ENCODE peak calls at places on chromosomes 6 and 20, in nine cellular contexts. M, W, Q, A, G, E, T, B and J are unnamed samples.

GRCh38 chr6:16243664-16244063 is 5.3 kb downstream of the GMPR start:
- DNase-seq in W (no peak), M (no peak), E (no peak), Q (no peak), G (no peak), A (no peak), T (no peak), B (no peak), J (no peak)

GRCh38 chr20:57248132-57248797 is 18.2 kb downstream of the BMP7 start:
- DNase-seq in E (no peak), T (no peak), G (no peak), W (no peak), B (no peak), M (no peak), Q (no peak), A (no peak), J (no peak)

GRCh38 chr6:132084811-132085509 is 133.8 kb upstream of the CCN2 start:
- DNase-seq in E (no peak), T (no peak), Q (no peak), M (no peak), G (peak), B (peak), A (peak), W (no peak), J (no peak)

GRCh38 chr6:165746331-165746730 is 83.3 kb upstream of the PDE10A start:
- DNase-seq in Q (no peak), A (no peak), E (no peak), T (no peak), G (no peak), W (no peak), M (no peak), B (no peak), J (no peak)

GRCh38 chr20:13995841-13996240 is 525 bp downstream of the MACROD2 start:
- DNase-seq in M (peak), G (no peak), B (no peak), A (peak), W (peak), E (no peak), Q (no peak), T (no peak), J (no peak)

GRCh38 chr6:29792123-29793035 is 35.2 kb upstream of the HLA-G start:
- DNase-seq in B (no peak), T (peak), Q (peak), G (peak), M (no peak), A (peak), W (peak), E (peak), J (no peak)

GRCh38 chr6:25035451-25036435 is 100.0 kb upstream of the RIPOR2 start:
- DNase-seq in W (no peak), T (no peak), A (peak), B (peak), E (no peak), G (no peak), Q (no peak), M (no peak), J (no peak)

GRCh38 chr20:11389188-11389587 is 528.5 kb upstream of the BTBD3 start:
- DNase-seq in B (peak), W (no peak), E (no peak), G (no peak), Q (no peak), A (no peak), T (no peak), M (no peak), J (no peak)

GRCh38 chr6:45661667-45662066 is 283.9 kb upstream of the SUPT3H start:
- DNase-seq in G (peak), A (no peak), Q (no peak), E (no peak), T (no peak), B (peak), W (no peak), M (peak), J (no peak)

GRCh38 chr6:84967389-84967788 is 203.0 kb upstream of the TBX18 start:
- DNase-seq in M (no peak), G (peak), A (peak), B (peak), E (no peak), T (no peak), Q (no peak), W (no peak), J (no peak)

GRCh38 chr6:87945181-87945580 is 102.5 kb upstream of the SPACA1 start:
- DNase-seq in T (no peak), Q (no peak), W (no peak), B (no peak), M (no peak), G (no peak), E (no peak), A (peak), J (no peak)

GRCh38 chr20:24633026-24633425 is 163.6 kb downstream of the SYNDIG1 start:
- DNase-seq in T (no peak), B (no peak), W (no peak), E (no peak), G (no peak), Q (no peak), M (no peak), A (no peak), J (peak)

GRCh38 chr6:73823046-73823735 is 127.2 kb downstream of the CD109 start:
- DNase-seq in T (no peak), W (no peak), E (no peak), M (peak), B (no peak), A (peak), Q (no peak), G (no peak), J (no peak)

GRCh38 chr6:147095316-147095715 is 108.9 kb upstream of the STXBP5 start:
- DNase-seq in E (no peak), W (no peak), M (no peak), Q (no peak), T (no peak), G (peak), A (no peak), B (no peak), J (no peak)